ENCODE peak calls at places on chromosome 12, in six cellular contexts. F is DND-41; O is effector memory CD4-positive, alpha-beta T cell; G is breast epithelium; Z is prostate gland; B is GM23338. L is an unnamed sample. For H3K4me1, the result is how much of the 10 kb centered on the place peaks cover.

GRCh38 chr12:105804591-105805265 is 334.0 kb downstream of the NUAK1 start:
- DNase-seq in F (no peak), O (no peak), G (no peak), Z (no peak), B (no peak), L (no peak)

GRCh38 chr12:14281539-14281938 is 83.9 kb upstream of the ATF7IP start:
- DNase-seq in F (no peak), O (no peak), G (no peak), Z (no peak), B (no peak), L (no peak)

GRCh38 chr12:74646831-74647230 is 109.2 kb downstream of the ATXN7L3B start:
- DNase-seq in F (no peak), O (no peak), G (no peak), Z (no peak), B (peak), L (no peak)

GRCh38 chr12:54421175-54421872 is 2.3 kb upstream of the ITGA5 start:
- DNase-seq in F (no peak), O (no peak), G (no peak), Z (no peak), B (no peak), L (no peak)

GRCh38 chr12:87234898-87235297 is 794.3 kb downstream of the C12orf50 start:
- DNase-seq in F (no peak), O (no peak), G (no peak), Z (no peak), B (peak), L (no peak)

GRCh38 chr12:42267408-42268190 is 29.6 kb upstream of the YAF2 start:
- DNase-seq in F (no peak), O (no peak), G (no peak), Z (no peak), B (no peak), L (no peak)

GRCh38 chr12:6635856-6636521 is at the start of gene LPAR5:
- DNase-seq in F (no peak), O (no peak), G (no peak), Z (peak), B (peak), L (peak)

GRCh38 chr12:53005215-53005985 is 856 bp upstream of the EIF4B start:
- DNase-seq in F (no peak), O (no peak), G (no peak), Z (no peak), B (peak), L (no peak)

GRCh38 chr12:16526693-16527092 is 79.3 kb downstream of the LMO3 start:
- DNase-seq in F (no peak), O (no peak), G (no peak), Z (no peak), B (no peak), L (no peak)

GRCh38 chr12:122875590-122876220 is 20.2 kb downstream of the VPS37B start:
- DNase-seq in F (no peak), O (no peak), G (no peak), Z (no peak), B (peak), L (no peak)
- H3K4me1 ChIP-seq in F (under half), O (under half), G (under half), Z (under half), B (under half), L (under half)

GRCh38 chr12:118050972-118051910 is 9.7 kb downstream of the WSB2 start:
- DNase-seq in F (no peak), O (no peak), G (no peak), Z (no peak), B (no peak), L (no peak)

GRCh38 chr12:118055865-118056773 is 4.9 kb downstream of the WSB2 start:
- DNase-seq in F (no peak), O (no peak), G (no peak), Z (peak), B (no peak), L (no peak)

GRCh38 chr12:118055144-118055557 is 5.8 kb downstream of the WSB2 start:
- DNase-seq in F (peak), O (peak), G (no peak), Z (no peak), B (peak), L (peak)

GRCh38 chr12:118052324-118053070 is 8.5 kb downstream of the WSB2 start:
- DNase-seq in F (no peak), O (no peak), G (peak), Z (peak), B (peak), L (peak)

GRCh38 chr12:118053071-118053985 is 7.7 kb downstream of the WSB2 start:
- DNase-seq in F (no peak), O (no peak), G (no peak), Z (no peak), B (no peak), L (no peak)
- H3K4me1 ChIP-seq in F (under half), O (under half), G (under half), Z (under half), B (under half), L (under half)

GRCh38 chr12:27779837-27780611 is at the start of the genes KLHL42 and MANSC4:
- DNase-seq in F (peak), O (peak), G (peak), Z (peak), B (peak), L (peak)

GRCh38 chr12:27781680-27782079 is 1.6 kb upstream of the MANSC4 start:
- DNase-seq in F (no peak), O (no peak), G (no peak), Z (no peak), B (peak), L (no peak)

GRCh38 chr12:27780612-27781408 is 774 bp upstream of the MANSC4 start:
- DNase-seq in F (peak), O (no peak), G (no peak), Z (peak), B (peak), L (peak)

GRCh38 chr12:27779416-27779815 is 617 bp upstream of the KLHL42 start:
- DNase-seq in F (peak), O (no peak), G (no peak), Z (peak), B (peak), L (peak)

GRCh38 chr12:27782481-27782880 is 2.4 kb upstream of the MANSC4 start:
- DNase-seq in F (no peak), O (no peak), G (no peak), Z (no peak), B (no peak), L (no peak)
- H3K4me1 ChIP-seq in F (half or more), O (under half), G (under half), Z (under half), B (under half), L (under half)

GRCh38 chr12:121801601-121802484 is 2.0 kb upstream of the SETD1B start:
- DNase-seq in F (peak), O (no peak), G (no peak), Z (no peak), B (peak), L (peak)

GRCh38 chr12:121800694-121801600 is 2.9 kb upstream of the SETD1B start:
- DNase-seq in F (peak), O (peak), G (peak), Z (peak), B (peak), L (peak)

GRCh38 chr12:121798807-121799174 is 5.0 kb upstream of the SETD1B start:
- DNase-seq in F (no peak), O (no peak), G (no peak), Z (no peak), B (no peak), L (no peak)

GRCh38 chr12:121799175-121799841 is 4.5 kb upstream of the SETD1B start:
- DNase-seq in F (peak), O (no peak), G (peak), Z (peak), B (peak), L (peak)

DNA sequence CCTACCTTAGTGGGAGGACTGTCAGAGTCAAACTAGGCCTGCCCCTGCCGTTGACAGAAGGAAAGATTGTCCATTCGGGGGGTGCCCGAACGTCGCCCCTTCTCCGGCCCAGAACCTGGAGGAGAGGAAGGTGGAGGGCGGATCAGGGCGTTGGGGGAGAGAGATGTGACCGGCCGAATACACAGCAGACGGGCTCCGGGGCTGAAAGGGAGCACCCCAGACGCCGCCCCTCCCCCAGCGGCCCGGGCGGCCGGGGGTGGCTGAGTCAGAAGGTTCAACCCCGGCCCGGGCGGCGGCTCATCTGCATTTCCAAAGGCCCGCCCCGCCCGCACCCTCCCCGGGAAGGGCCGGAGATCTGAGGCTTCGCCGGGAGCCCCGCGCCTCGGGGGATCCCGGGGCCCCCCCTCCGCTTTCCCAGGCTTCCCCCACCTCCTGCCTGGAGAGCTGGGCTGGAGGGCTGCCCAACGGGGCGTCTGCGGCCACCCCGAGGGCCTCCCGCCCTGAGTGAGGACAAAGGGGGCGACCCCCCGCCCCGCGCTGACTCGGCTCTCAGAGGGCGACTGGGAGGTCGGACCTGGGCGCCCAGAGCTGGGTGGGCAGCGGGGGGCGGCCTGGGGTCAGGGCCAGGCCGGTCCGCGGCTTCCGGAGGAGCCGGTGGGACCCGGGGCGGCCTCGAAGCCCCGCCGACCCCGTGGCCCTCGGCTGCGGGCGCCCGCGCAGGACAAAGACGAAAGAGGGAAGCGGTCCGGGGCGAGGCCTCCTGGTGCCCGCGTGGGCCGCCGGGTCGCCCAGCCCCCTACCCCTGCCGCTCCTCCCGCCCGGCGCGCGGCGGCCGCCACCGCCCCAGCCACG is 3.7 kb upstream of the SETD1B start:
- DNase-seq in F (peak), O (peak), G (peak), Z (peak), B (peak), L (peak)
- H3K4me1 ChIP-seq in F (under half), O (under half), G (under half), Z (under half), B (under half), L (under half)

GRCh38 chr12:118357327-118358007 is 15.2 kb downstream of the TAOK3 start:
- DNase-seq in F (peak), O (no peak), G (no peak), Z (no peak), B (no peak), L (peak)
- H3K4me1 ChIP-seq in F (under half), O (under half), G (under half), Z (under half), B (under half), L (under half)

GRCh38 chr12:46386360-46386867 is 13.8 kb upstream of the SLC38A2 start:
- DNase-seq in F (no peak), O (no peak), G (no peak), Z (no peak), B (no peak), L (no peak)
- H3K4me1 ChIP-seq in F (under half), O (under half), G (under half), Z (under half), B (half or more), L (under half)